ENCODE peak calls at places on chromosomes 3 and 15, in six cellular contexts. B is anterior cingulate cortex, S is amygdala, U is lower lobe of right lung, L is NCI-H524 treated with DMSO at 0.1 percent for 48 hours, D is nucleus accumbens. C is an unnamed sample.

GRCh38 chr3:139893963-139894637 is 40.9 kb upstream of the CLSTN2 start:
- DNase-seq in D (no peak), S (no peak), L (no peak), B (no peak), U (no peak), C (no peak)

GRCh38 chr3:128307029-128307633 is 153.8 kb downstream of the EEFSEC start:
- DNase-seq in D (no peak), S (no peak), L (peak; percentile 2), U (no peak), B (no peak), C (no peak)

GRCh38 chr15:100542290-100542689 is 13.5 kb upstream of the CERS3 start:
- DNase-seq in B (no peak), D (no peak), U (no peak), L (no peak), S (no peak), C (no peak)

GRCh38 chr3:155960060-155960459 is 89.6 kb downstream of the GMPS start:
- DNase-seq in B (no peak), D (no peak), S (no peak), L (no peak), U (no peak), C (no peak)

GRCh38 chr3:42032693-42033349 is 58.3 kb upstream of the TRAK1 start:
- DNase-seq in U (peak; percentile 93), L (peak; percentile 93), S (no peak), B (no peak), D (no peak), C (peak; percentile 16)

GRCh38 chr15:26864664-26865191 is 2.1 kb upstream of the GABRA5 start:
- DNase-seq in U (no peak), S (peak; percentile 33), D (peak; percentile 31), B (peak; percentile 20), L (peak; percentile 60), C (peak; percentile 57)

GRCh38 chr15:62165029-62165792 is at the start of gene C2CD4B:
- DNase-seq in U (peak; percentile 70), L (peak; percentile 29), S (no peak), B (no peak), D (no peak), C (no peak)

GRCh38 chr3:43036621-43037331 is 57.7 kb downstream of the GASK1A start:
- DNase-seq in L (no peak), S (no peak), D (no peak), B (no peak), U (no peak), C (no peak)

GRCh38 chr3:168467085-168467714 is 371.5 kb upstream of the GOLIM4 start:
- DNase-seq in D (peak; percentile 9), L (no peak), B (no peak), S (peak; percentile 4), U (no peak), C (peak; percentile 33)

GRCh38 chr3:11201246-11202024 is 47.1 kb downstream of the HRH1 start:
- DNase-seq in U (no peak), D (no peak), B (no peak), L (no peak), S (no peak), C (no peak)

GRCh38 chr3:197353001-197353866 is 54.8 kb upstream of the DLG1 start:
- DNase-seq in S (no peak), B (no peak), U (no peak), L (peak; percentile 68), D (no peak), C (no peak)

GRCh38 chr3:7924228-7924627 is 577.4 kb upstream of the LMCD1 start:
- DNase-seq in L (no peak), D (no peak), S (no peak), U (no peak), B (no peak), C (no peak)

GRCh38 chr3:125443923-125444322 is 68.8 kb upstream of the ZNF148 start:
- DNase-seq in U (no peak), S (no peak), D (no peak), B (no peak), L (no peak), C (peak; percentile 35)

GRCh38 chr15:98684441-98684840 is 36.1 kb downstream of the IGF1R start:
- DNase-seq in U (no peak), D (no peak), B (no peak), L (no peak), S (no peak), C (no peak)

GRCh38 chr15:59532770-59533379 is 78.7 kb upstream of the GCNT3 start:
- DNase-seq in U (no peak), L (peak; percentile 15), B (no peak), D (no peak), S (no peak), C (no peak)

GRCh38 chr3:127256872-127257271 is 31.0 kb downstream of the PRR20G start:
- DNase-seq in U (no peak), B (no peak), L (no peak), S (no peak), D (no peak), C (no peak)

GRCh38 chr15:85402195-85402921 is 22.0 kb downstream of the AKAP13 start:
- DNase-seq in U (no peak), B (no peak), D (no peak), L (no peak), S (no peak), C (no peak)

GRCh38 chr15:67063689-67064606 is 1.5 kb upstream of the SMAD3 start:
- DNase-seq in B (no peak), D (no peak), U (peak; percentile 67), S (no peak), L (no peak), C (peak; percentile 56)

GRCh38 chr3:43171770-43172169 is 65.9 kb upstream of the POMGNT2 start:
- DNase-seq in S (no peak), L (no peak), U (no peak), D (no peak), B (no peak), C (no peak)

GRCh38 chr15:72358532-72359180 is 17.2 kb downstream of the HEXA start:
- DNase-seq in S (no peak), B (peak; percentile 7), U (peak; percentile 77), L (no peak), D (no peak), C (no peak)

GRCh38 chr3:123843668-123844067 is 40.5 kb downstream of the MYLK start:
- DNase-seq in D (no peak), U (no peak), S (no peak), B (no peak), L (peak; percentile 55), C (no peak)

GRCh38 chr3:22013641-22014040 is 262.6 kb upstream of the ZNF385D start:
- DNase-seq in S (no peak), L (peak; percentile 39), B (no peak), U (no peak), D (no peak), C (no peak)

GRCh38 chr3:114464548-114464947 is 170.7 kb downstream of the TIGIT start:
- DNase-seq in B (no peak), U (no peak), S (no peak), L (no peak), D (no peak), C (no peak)

GRCh38 chr15:58260186-58260910 is 122.2 kb downstream of the AQP9 start:
- DNase-seq in S (no peak), L (no peak), B (no peak), D (no peak), U (no peak), C (no peak)

GRCh38 chr15:53072077-53072476 is 281.9 kb upstream of the ONECUT1 start:
- DNase-seq in S (no peak), L (peak; percentile 78), B (peak; percentile 2), U (no peak), D (no peak), C (no peak)

GRCh38 chr3:154085799-154086198 is 35.4 kb upstream of the ARHGEF26 start:
- DNase-seq in L (no peak), B (no peak), D (no peak), U (no peak), S (no peak), C (no peak)

GRCh38 chr3:120988994-120989393 is 81.0 kb downstream of the STXBP5L start:
- DNase-seq in D (no peak), L (no peak), U (no peak), B (no peak), S (no peak), C (no peak)